ENCODE peak calls at places on chromosomes 5 and 9, in eight cellular contexts. A is activated gamma-delta T cell treated with anti-CD3 and anti-CD28 coated beads, Interleukin-2, amount 50 U/mL, for 16 hours; P is NCI-H345; N is HEK293T; I is SW 1271; T is T-helper 9 cell; D is B cell; Y is uterus. U is an unnamed sample.

GRCh38 chr9:17075758-17076485 is 58.9 kb upstream of the CNTLN start:
- DNase-seq in D (no peak), N (no peak), T (no peak), Y (no peak), P (no peak), I (no peak), A (no peak), U (no peak)

GRCh38 chr5:173499471-173500212 is 116.8 kb downstream of the BOD1 start:
- DNase-seq in A (no peak), N (no peak), Y (no peak), D (no peak), T (no peak), P (no peak), I (no peak), U (no peak)

GRCh38 chr9:96646081-96646991 is 8.8 kb downstream of the PRXL2C start:
- DNase-seq in N (no peak), T (no peak), Y (no peak), D (no peak), P (no peak), A (no peak), I (no peak), U (no peak)

GRCh38 chr5:173556142-173557028 is 60.1 kb downstream of the BOD1 start:
- DNase-seq in T (no peak), N (no peak), A (no peak), P (no peak), D (peak), I (no peak), Y (no peak), U (no peak)

GRCh38 chr9:89426389-89426961 is 71.4 kb downstream of the SEMA4D start:
- DNase-seq in D (peak), T (no peak), Y (no peak), I (no peak), N (no peak), A (peak), P (no peak), U (peak)

GRCh38 chr9:127833555-127833954 is 20.9 kb downstream of the ENG start:
- DNase-seq in D (no peak), N (no peak), P (no peak), T (no peak), I (no peak), A (no peak), Y (no peak), U (no peak)

GRCh38 chr9:126705767-126706697 is 92.3 kb downstream of the LMX1B start:
- DNase-seq in A (peak), I (no peak), P (no peak), D (peak), Y (peak), T (peak), N (peak), U (peak)

GRCh38 chr5:69007726-69008368 is 86.0 kb upstream of the SLC30A5 start:
- DNase-seq in D (peak), N (peak), A (peak), T (peak), I (peak), Y (peak), P (peak), U (peak)

GRCh38 chr9:73423891-73424290 is 272.2 kb downstream of the ANXA1 start:
- DNase-seq in D (no peak), N (no peak), A (no peak), T (no peak), Y (no peak), I (no peak), P (no peak), U (no peak)

GRCh38 chr5:106827061-106827460 is 843.7 kb downstream of the EFNA5 start:
- DNase-seq in A (no peak), T (no peak), N (no peak), P (no peak), I (no peak), D (no peak), Y (no peak), U (no peak)

GRCh38 chr5:31100047-31100575 is 93.4 kb upstream of the CDH6 start:
- DNase-seq in T (no peak), D (no peak), N (no peak), I (no peak), A (no peak), P (no peak), Y (no peak), U (no peak)

GRCh38 chr5:149809919-149810691 is 80.0 kb downstream of the PPARGC1B start:
- DNase-seq in Y (no peak), D (no peak), T (no peak), P (peak), I (no peak), A (no peak), N (no peak), U (no peak)

GRCh38 chr5:178551059-178551458 is 39.1 kb downstream of the COL23A1 start:
- DNase-seq in D (no peak), I (no peak), Y (no peak), A (no peak), N (no peak), P (peak), T (no peak), U (no peak)

GRCh38 chr5:97355775-97356174 is 172.7 kb upstream of the RIOK2 start:
- DNase-seq in D (no peak), Y (no peak), A (no peak), T (no peak), I (no peak), P (no peak), N (no peak), U (peak)

GRCh38 chr5:180259260-180259611 is 32.6 kb downstream of the MAPK9 start:
- DNase-seq in D (no peak), N (no peak), A (no peak), T (no peak), I (no peak), Y (no peak), P (no peak), U (no peak)

GRCh38 chr5:133106761-133107572 is 55.2 kb downstream of the HSPA4 start:
- DNase-seq in Y (no peak), N (no peak), P (no peak), D (no peak), I (no peak), T (no peak), A (no peak), U (peak)

GRCh38 chr5:109324941-109325340 is 84.8 kb downstream of the PJA2 start:
- DNase-seq in A (no peak), I (no peak), P (no peak), N (no peak), Y (peak), D (no peak), T (no peak), U (no peak)

GRCh38 chr9:114112778-114113585 is 13.9 kb upstream of the KIF12 start:
- DNase-seq in Y (peak), A (no peak), T (no peak), P (peak), D (no peak), N (no peak), I (no peak), U (no peak)

GRCh38 chr5:63043792-63044191 is 465.2 kb downstream of the LRRC70 start:
- DNase-seq in Y (no peak), A (no peak), P (no peak), I (no peak), D (no peak), T (no peak), N (no peak), U (no peak)

GRCh38 chr9:121947683-121948300 is 145.3 kb downstream of the TTLL11 start:
- DNase-seq in I (no peak), P (peak), A (no peak), T (no peak), N (no peak), Y (no peak), D (no peak), U (no peak)

GRCh38 chr9:89872426-89872912 is 267.7 kb downstream of the GADD45G start:
- DNase-seq in N (no peak), T (no peak), I (no peak), P (no peak), D (peak), Y (peak), A (no peak), U (no peak)

GRCh38 chr9:104104407-104104806 is 10.3 kb downstream of the SMC2 start:
- DNase-seq in A (no peak), D (no peak), N (no peak), T (no peak), I (no peak), Y (no peak), P (no peak), U (no peak)

GRCh38 chr9:78874056-78874455 is 577.1 kb downstream of the PSAT1 start:
- DNase-seq in A (no peak), T (no peak), P (no peak), N (no peak), Y (no peak), D (no peak), I (no peak), U (no peak)

GRCh38 chr5:148730272-148730954 is 76.1 kb upstream of the HTR4 start:
- DNase-seq in N (no peak), D (no peak), P (no peak), A (no peak), I (no peak), T (no peak), Y (no peak), U (no peak)

GRCh38 chr9:110752766-110753165 is 84.2 kb downstream of the MUSK start:
- DNase-seq in Y (no peak), P (no peak), I (peak), A (no peak), D (no peak), N (no peak), T (no peak), U (no peak)

GRCh38 chr5:134543820-134544692 is 18.6 kb downstream of the JADE2 start:
- DNase-seq in D (peak), I (no peak), N (no peak), Y (no peak), A (peak), T (no peak), P (no peak), U (peak)

GRCh38 chr9:132274861-132275260 is 79.9 kb downstream of the SETX start:
- DNase-seq in P (no peak), T (no peak), A (no peak), D (no peak), Y (no peak), I (no peak), N (no peak), U (no peak)

GRCh38 chr5:135829681-135830383 is 4.6 kb upstream of the SLC25A48 start:
- DNase-seq in N (peak), A (no peak), T (no peak), D (no peak), Y (no peak), I (peak), P (peak), U (peak)

GRCh38 chr5:133928690-133929393 is 39.6 kb downstream of the C5orf15 start:
- DNase-seq in N (no peak), Y (no peak), P (no peak), D (peak), T (no peak), I (no peak), A (no peak), U (peak)

GRCh38 chr9:35557330-35557729 is 47.7 kb upstream of the TESK1 start:
- DNase-seq in N (no peak), T (no peak), I (no peak), D (no peak), A (no peak), P (no peak), Y (no peak), U (no peak)

GRCh38 chr9:13520069-13520468 is 240.6 kb upstream of the MPDZ start:
- DNase-seq in D (no peak), P (no peak), Y (no peak), A (no peak), N (no peak), I (no peak), T (no peak), U (no peak)

GRCh38 chr5:89308606-89309040 is 425.6 kb upstream of the MEF2C start:
- DNase-seq in P (no peak), N (no peak), A (no peak), D (no peak), Y (no peak), T (no peak), I (no peak), U (peak)

GRCh38 chr5:166595274-166595951 is 1696.0 kb upstream of the WWC1 start:
- DNase-seq in T (no peak), Y (no peak), A (no peak), I (no peak), D (no peak), N (no peak), P (no peak), U (no peak)

GRCh38 chr5:78701795-78702406 is 53.3 kb upstream of the LHFPL2 start:
- DNase-seq in T (no peak), P (no peak), N (no peak), A (no peak), Y (no peak), I (no peak), D (no peak), U (no peak)

GRCh38 chr9:120394058-120394669 is 185.8 kb downstream of the CDK5RAP2 start:
- DNase-seq in P (no peak), I (no peak), D (peak), N (no peak), A (no peak), T (no peak), Y (no peak), U (no peak)

GRCh38 chr5:394671-395155 is 48.3 kb upstream of the EXOC3 start:
- DNase-seq in I (no peak), N (no peak), P (no peak), D (no peak), T (no peak), Y (no peak), A (no peak), U (no peak)

U was measured in GM06990.